ENCODE peak calls at places on chromosomes 13 and 19, in five cellular contexts. One of them, this sample, is unnamed.

GRCh38 chr13:35475960-35476943 is at the start of gene MAB21L1:
- DNase-seq in adrenal gland: no peak
- DNase-seq in heart right ventricle: peak
- DNase-seq in GM13977: peak
- DNase-seq in astrocyte of the cerebellum: peak
- DNase-seq in this sample: no peak

GRCh38 chr19:48724796-48725753 is 5.5 kb upstream of the MAMSTR start:
- DNase-seq in adrenal gland: peak
- DNase-seq in heart right ventricle: no peak
- DNase-seq in GM13977: peak
- DNase-seq in astrocyte of the cerebellum: peak
- DNase-seq in this sample: no peak

GRCh38 chr13:22846551-22846950 is 334.2 kb upstream of the SGCG start:
- DNase-seq in adrenal gland: no peak
- DNase-seq in heart right ventricle: no peak
- DNase-seq in GM13977: no peak
- DNase-seq in astrocyte of the cerebellum: no peak
- DNase-seq in this sample: no peak

GRCh38 chr13:109385161-109385560 is 401.2 kb downstream of the IRS2 start:
- DNase-seq in adrenal gland: no peak
- DNase-seq in heart right ventricle: no peak
- DNase-seq in GM13977: no peak
- DNase-seq in astrocyte of the cerebellum: peak
- DNase-seq in this sample: no peak

GRCh38 chr19:47330466-47330869 is 1.5 kb upstream of the C5AR2 start:
- DNase-seq in adrenal gland: no peak
- DNase-seq in heart right ventricle: no peak
- DNase-seq in GM13977: no peak
- DNase-seq in astrocyte of the cerebellum: no peak
- DNase-seq in this sample: no peak

GRCh38 chr13:27425151-27425917 is 915 bp downstream of the GTF3A start:
- DNase-seq in adrenal gland: peak
- DNase-seq in heart right ventricle: no peak
- DNase-seq in GM13977: no peak
- DNase-seq in astrocyte of the cerebellum: no peak
- DNase-seq in this sample: no peak

GRCh38 chr19:3095375-3096191 is 1.4 kb downstream of the GNA11 start:
- DNase-seq in adrenal gland: peak
- DNase-seq in heart right ventricle: no peak
- DNase-seq in GM13977: no peak
- DNase-seq in astrocyte of the cerebellum: no peak
- DNase-seq in this sample: no peak

GRCh38 chr13:113584870-113585671 is 518 bp downstream of the TFDP1 start:
- DNase-seq in adrenal gland: no peak
- DNase-seq in heart right ventricle: no peak
- DNase-seq in GM13977: peak
- DNase-seq in astrocyte of the cerebellum: no peak
- DNase-seq in this sample: no peak

GRCh38 chr13:104414771-104415170 is 1348.6 kb upstream of the SLC10A2 start:
- DNase-seq in adrenal gland: no peak
- DNase-seq in heart right ventricle: no peak
- DNase-seq in GM13977: no peak
- DNase-seq in astrocyte of the cerebellum: no peak
- DNase-seq in this sample: no peak

GRCh38 chr13:96769874-96770273 is 224.4 kb downstream of the OXGR1 start:
- DNase-seq in adrenal gland: no peak
- DNase-seq in heart right ventricle: no peak
- DNase-seq in GM13977: no peak
- DNase-seq in astrocyte of the cerebellum: no peak
- DNase-seq in this sample: no peak

GRCh38 chr19:1482361-1483066 is 3.5 kb upstream of the C19orf25 start:
- DNase-seq in adrenal gland: no peak
- DNase-seq in heart right ventricle: no peak
- DNase-seq in GM13977: peak
- DNase-seq in astrocyte of the cerebellum: no peak
- DNase-seq in this sample: no peak

GRCh38 chr13:113897161-113897560 is 33.3 kb upstream of the GAS6 start:
- DNase-seq in adrenal gland: no peak
- DNase-seq in heart right ventricle: no peak
- DNase-seq in GM13977: no peak
- DNase-seq in astrocyte of the cerebellum: peak
- DNase-seq in this sample: peak

GRCh38 chr19:35513231-35513974 is at the start of gene DMKN:
- DNase-seq in adrenal gland: no peak
- DNase-seq in heart right ventricle: no peak
- DNase-seq in GM13977: no peak
- DNase-seq in astrocyte of the cerebellum: no peak
- DNase-seq in this sample: no peak

GRCh38 chr19:1725100-1726064 is 27.9 kb upstream of the ONECUT3 start:
- DNase-seq in adrenal gland: peak
- DNase-seq in heart right ventricle: peak
- DNase-seq in GM13977: peak
- DNase-seq in astrocyte of the cerebellum: no peak
- DNase-seq in this sample: no peak

GRCh38 chr13:88601949-88602348 is 930.8 kb downstream of the SLITRK5 start:
- DNase-seq in adrenal gland: no peak
- DNase-seq in heart right ventricle: no peak
- DNase-seq in GM13977: no peak
- DNase-seq in astrocyte of the cerebellum: no peak
- DNase-seq in this sample: no peak

GRCh38 chr13:97512732-97513131 is 78.8 kb downstream of the RAP2A start:
- DNase-seq in adrenal gland: no peak
- DNase-seq in heart right ventricle: no peak
- DNase-seq in GM13977: no peak
- DNase-seq in astrocyte of the cerebellum: no peak
- DNase-seq in this sample: no peak

DNA sequence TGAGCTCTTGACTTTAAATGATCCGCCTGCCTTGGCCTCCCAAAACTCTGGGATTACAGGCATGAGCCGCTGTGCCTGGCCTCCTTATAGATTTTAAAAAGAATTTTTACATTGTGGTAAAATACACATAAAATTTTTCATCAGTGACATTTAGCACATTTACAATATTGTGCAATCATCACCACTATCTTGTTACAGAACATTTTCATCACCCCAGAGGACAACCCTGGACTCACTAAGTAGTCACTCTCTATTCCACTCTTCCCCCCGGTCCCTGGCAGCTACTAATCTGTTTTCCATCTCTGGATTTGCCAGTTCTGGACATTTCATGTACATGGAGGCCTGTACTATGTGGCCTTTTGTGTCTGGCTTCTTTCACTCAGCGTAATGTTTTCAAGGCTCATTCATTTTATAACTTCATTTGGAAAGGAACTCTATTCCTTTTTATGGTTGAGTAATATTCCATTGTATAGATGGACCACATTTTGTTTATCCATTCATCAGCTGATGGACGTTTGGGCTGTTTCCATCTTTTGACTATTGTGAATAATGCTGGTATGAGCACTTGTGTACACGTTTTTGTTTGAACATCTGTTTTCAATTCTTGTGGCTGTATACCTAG is 19.9 kb downstream of the MEGF8 start:
- DNase-seq in adrenal gland: no peak
- DNase-seq in heart right ventricle: no peak
- DNase-seq in GM13977: no peak
- DNase-seq in astrocyte of the cerebellum: no peak
- DNase-seq in this sample: no peak
- TF ChIP-seq CTCF in adrenal gland: no peak
- TF ChIP-seq CTCF in heart right ventricle: no peak
- TF ChIP-seq CTCF in GM13977: no peak
- TF ChIP-seq CTCF in astrocyte of the cerebellum: no peak
- TF ChIP-seq CTCF in this sample: no peak

DNA sequence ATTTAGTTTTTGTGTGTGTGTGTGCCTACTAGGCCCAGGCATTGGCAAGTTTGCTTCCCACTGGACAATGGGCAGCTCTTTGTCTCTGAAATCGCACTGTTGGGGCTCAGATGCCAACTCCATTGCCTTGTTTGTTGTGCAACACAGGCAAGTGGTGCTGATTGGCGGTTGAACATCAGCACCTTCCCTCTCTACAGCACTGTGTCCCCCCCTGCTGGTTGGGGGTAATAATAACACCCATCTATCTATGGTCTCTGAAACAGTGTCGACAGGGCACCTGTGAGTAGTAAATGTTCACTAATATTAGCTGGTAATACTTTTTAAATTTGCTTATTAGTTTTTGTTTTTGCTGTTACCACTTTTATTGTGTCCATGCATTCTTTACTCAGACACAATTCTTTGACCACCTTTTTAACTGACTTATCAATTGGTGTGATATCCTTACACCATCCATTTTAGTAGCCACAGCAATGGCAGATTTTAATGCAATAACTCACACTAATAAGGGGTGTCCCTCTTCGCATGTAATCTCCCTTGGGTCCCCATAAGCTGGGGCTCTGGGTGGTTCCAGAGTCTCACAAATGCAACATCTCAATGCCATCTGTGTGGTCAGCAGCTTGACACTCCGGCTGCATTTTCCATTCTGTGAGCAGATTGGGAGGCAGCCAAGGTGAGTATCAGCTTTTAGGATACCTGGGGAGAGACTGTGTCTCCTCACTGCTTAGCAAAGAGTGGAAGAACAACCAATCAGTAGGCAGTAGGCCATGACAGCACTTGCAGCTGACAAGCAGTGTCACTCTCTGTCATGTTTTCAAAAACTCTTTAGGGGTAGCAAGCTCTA is 47.7 kb upstream of the UQCRFS1 start:
- DNase-seq in adrenal gland: peak
- DNase-seq in heart right ventricle: no peak
- DNase-seq in GM13977: no peak
- DNase-seq in astrocyte of the cerebellum: no peak
- DNase-seq in this sample: no peak
- TF ChIP-seq CTCF in adrenal gland: peak
- TF ChIP-seq CTCF in heart right ventricle: peak
- TF ChIP-seq CTCF in GM13977: peak
- TF ChIP-seq CTCF in astrocyte of the cerebellum: peak
- TF ChIP-seq CTCF in this sample: peak

DNA sequence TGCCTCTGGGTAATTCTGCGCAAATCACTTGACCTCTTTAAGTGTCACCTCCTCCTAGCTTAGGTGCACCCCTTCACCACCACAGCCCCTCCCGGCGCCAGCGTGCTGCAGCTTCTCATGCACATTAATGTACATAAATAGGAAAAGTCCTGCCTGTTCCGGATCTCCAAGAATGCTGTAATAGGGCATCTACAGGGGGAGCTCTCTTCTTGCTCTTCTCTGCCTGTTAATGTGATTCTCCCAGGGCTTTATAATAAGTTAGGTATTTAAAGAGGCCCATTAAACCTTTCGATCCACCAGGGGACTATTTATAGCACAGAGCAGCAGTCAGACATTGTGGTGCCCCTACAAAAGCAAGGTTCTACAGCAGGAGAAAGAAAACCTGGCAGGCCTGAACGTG is 35.3 kb downstream of the SOX1 start:
- DNase-seq in adrenal gland: no peak
- DNase-seq in heart right ventricle: no peak
- DNase-seq in GM13977: no peak
- DNase-seq in astrocyte of the cerebellum: no peak
- DNase-seq in this sample: no peak
- TF ChIP-seq CTCF in adrenal gland: no peak
- TF ChIP-seq CTCF in heart right ventricle: peak
- TF ChIP-seq CTCF in GM13977: no peak
- TF ChIP-seq CTCF in astrocyte of the cerebellum: no peak
- TF ChIP-seq CTCF in this sample: no peak

GRCh38 chr13:48746816-48747215 is 93.1 kb downstream of the CYSLTR2 start:
- DNase-seq in adrenal gland: no peak
- DNase-seq in heart right ventricle: no peak
- DNase-seq in GM13977: no peak
- DNase-seq in astrocyte of the cerebellum: no peak
- DNase-seq in this sample: no peak

GRCh38 chr13:48748681-48749080 is 95.0 kb downstream of the CYSLTR2 start:
- DNase-seq in adrenal gland: no peak
- DNase-seq in heart right ventricle: no peak
- DNase-seq in GM13977: no peak
- DNase-seq in astrocyte of the cerebellum: no peak
- DNase-seq in this sample: no peak

GRCh38 chr13:48749144-48749543 is 95.4 kb downstream of the CYSLTR2 start:
- DNase-seq in adrenal gland: peak
- DNase-seq in heart right ventricle: no peak
- DNase-seq in GM13977: no peak
- DNase-seq in astrocyte of the cerebellum: no peak
- DNase-seq in this sample: no peak

GRCh38 chr13:48749699-48750473 is 96.2 kb downstream of the CYSLTR2 start:
- DNase-seq in adrenal gland: peak
- DNase-seq in heart right ventricle: peak
- DNase-seq in GM13977: peak
- DNase-seq in astrocyte of the cerebellum: peak
- DNase-seq in this sample: peak

DNA sequence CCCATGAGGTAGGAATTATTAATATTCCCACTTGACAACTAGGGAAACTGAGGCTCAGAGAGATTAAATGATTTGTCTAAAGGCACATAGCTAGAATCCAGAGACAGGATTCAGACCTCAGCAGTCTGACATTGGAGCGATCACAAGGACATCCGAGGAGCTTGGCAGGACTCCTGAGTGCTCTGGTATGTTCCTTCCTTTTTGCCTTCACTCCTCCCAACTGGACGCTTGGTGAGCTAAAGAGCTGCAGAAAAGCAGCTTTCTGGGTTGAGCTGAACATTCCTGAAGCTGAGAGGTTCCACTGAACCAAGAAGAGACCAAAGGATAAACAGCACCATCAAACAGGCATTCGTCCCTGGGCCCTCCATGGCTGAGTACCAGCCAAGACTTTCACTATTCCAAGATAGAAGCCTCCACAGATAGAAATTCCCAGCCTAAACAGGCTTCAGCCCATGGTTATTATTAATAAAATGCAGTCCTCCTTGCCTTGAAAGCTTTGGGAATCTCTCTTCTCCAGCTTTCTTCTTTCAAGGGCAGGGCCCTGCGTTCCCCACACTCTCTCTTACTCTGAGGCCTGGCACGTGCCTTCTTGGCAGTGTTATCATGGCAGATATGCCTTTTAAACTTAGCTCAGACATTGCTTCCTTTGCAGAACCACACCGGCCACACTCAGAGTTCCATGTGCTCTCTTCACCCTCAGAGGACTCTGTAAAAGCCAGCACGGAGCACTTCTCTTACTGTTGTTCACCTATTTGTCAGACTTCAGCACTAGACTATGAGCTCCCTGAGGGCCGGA is 97.1 kb downstream of the CYSLTR2 start:
- DNase-seq in adrenal gland: peak
- DNase-seq in heart right ventricle: peak
- DNase-seq in GM13977: no peak
- DNase-seq in astrocyte of the cerebellum: no peak
- DNase-seq in this sample: no peak
- TF ChIP-seq CTCF in adrenal gland: no peak
- TF ChIP-seq CTCF in heart right ventricle: peak
- TF ChIP-seq CTCF in GM13977: no peak
- TF ChIP-seq CTCF in astrocyte of the cerebellum: no peak
- TF ChIP-seq CTCF in this sample: no peak